ENCODE peak calls at places on chromosomes 2 and 18, in five cellular contexts. E is fibroblast of lung, U is HepG2, V is HCT116, B is astrocyte. W is an unnamed sample. For H3K9me3, the result is how much of the 10 kb centered on the place peaks cover.

GRCh38 chr2:85409719-85410583 is at the start of gene CAPG:
- DNase-seq in E (peak), U (no peak), V (no peak), B (no peak), W (no peak)

GRCh38 chr18:44696892-44697291 is 16.2 kb downstream of the SETBP1 start:
- DNase-seq in E (peak), U (no peak), V (no peak), B (peak), W (no peak)

GRCh38 chr2:233075966-233076339 is 15.8 kb downstream of the INPP5D start:
- DNase-seq in E (no peak), U (no peak), V (no peak), B (no peak), W (no peak)

GRCh38 chr2:71571945-71572344 is 118.6 kb downstream of the DYSF start:
- DNase-seq in E (no peak), U (no peak), V (no peak), B (no peak), W (no peak)

GRCh38 chr2:216694201-216694825 is 1.0 kb downstream of the IGFBP5 start:
- DNase-seq in E (peak), U (no peak), V (no peak), B (peak), W (peak)

GRCh38 chr2:45681675-45682074 is 30.2 kb downstream of the PRKCE start:
- DNase-seq in E (peak), U (peak), V (peak), B (peak), W (peak)

GRCh38 chr2:212712991-212713390 is 174.4 kb upstream of the ERBB4 start:
- DNase-seq in E (peak), U (no peak), V (no peak), B (peak), W (no peak)

GRCh38 chr18:21100141-21100540 is 11.5 kb downstream of the ROCK1 start:
- DNase-seq in E (peak), U (no peak), V (no peak), B (peak), W (no peak)

GRCh38 chr2:238231251-238231793 is 8.5 kb downstream of the HES6 start:
- DNase-seq in E (peak), U (no peak), V (no peak), B (peak), W (no peak)

GRCh38 chr2:197198890-197199289 is 111.7 kb downstream of the ANKRD44 start:
- DNase-seq in E (no peak), U (no peak), V (no peak), B (no peak), W (no peak)

GRCh38 chr2:128357561-128358370 is 39.1 kb upstream of the HS6ST1 start:
- DNase-seq in E (no peak), U (no peak), V (no peak), B (no peak), W (no peak)

GRCh38 chr2:47520302-47520630 is 117.3 kb downstream of the MSH2 start:
- DNase-seq in E (no peak), U (no peak), V (no peak), B (no peak), W (no peak)

GRCh38 chr2:126902859-126903258 is 4.2 kb downstream of the TEX51 start:
- DNase-seq in E (no peak), U (no peak), V (no peak), B (no peak), W (no peak)

GRCh38 chr2:198327526-198327925 is 523.1 kb downstream of the PLCL1 start:
- DNase-seq in E (no peak), U (no peak), V (no peak), B (no peak), W (no peak)

GRCh38 chr2:38263293-38263692 is 113.8 kb downstream of the ATL2 start:
- DNase-seq in E (no peak), U (no peak), V (no peak), B (no peak), W (no peak)

GRCh38 chr2:18545384-18545783 is 15.1 kb downstream of the RDH14 start:
- DNase-seq in E (peak), U (no peak), V (no peak), B (peak), W (no peak)

GRCh38 chr2:174786066-174786725 is 21.9 kb upstream of the CHRNA1 start:
- DNase-seq in E (peak), U (no peak), V (no peak), B (peak), W (no peak)

GRCh38 chr2:202555354-202555753 is 79.4 kb upstream of the FAM117B start:
- DNase-seq in E (no peak), U (no peak), V (no peak), B (no peak), W (no peak)

GRCh38 chr2:70851704-70852103 is 16.1 kb upstream of the CD207 start:
- DNase-seq in E (no peak), U (no peak), V (no peak), B (no peak), W (no peak)

GRCh38 chr2:160614391-160614790 is 120.8 kb upstream of the RBMS1 start:
- DNase-seq in E (no peak), U (no peak), V (no peak), B (no peak), W (no peak)

GRCh38 chr2:163610817-163611556 is 124.8 kb downstream of the FIGN start:
- DNase-seq in E (no peak), U (peak), V (peak), B (no peak), W (peak)

GRCh38 chr18:31204833-31205232 is 42.2 kb upstream of the DSC1 start:
- DNase-seq in E (no peak), U (no peak), V (no peak), B (no peak), W (no peak)

GRCh38 chr2:176621350-176621749 is 352.1 kb downstream of the MTX2 start:
- DNase-seq in E (no peak), U (peak), V (peak), B (no peak), W (no peak)

GRCh38 chr2:6741229-6741628 is 124.5 kb downstream of the CMPK2 start:
- DNase-seq in E (no peak), U (no peak), V (no peak), B (no peak), W (peak)

GRCh38 chr2:147681093-147681492 is 163.7 kb upstream of the ACVR2A start:
- DNase-seq in E (no peak), U (no peak), V (no peak), B (no peak), W (no peak)

GRCh38 chr2:89848114-89848513 is 1156.6 kb downstream of the RPIA start:
- DNase-seq in E (no peak), U (no peak), V (no peak), B (no peak), W (no peak)
- H3K9me3 ChIP-seq in E (under half), U (under half), V (under half), B (under half), W (under half)

DNA sequence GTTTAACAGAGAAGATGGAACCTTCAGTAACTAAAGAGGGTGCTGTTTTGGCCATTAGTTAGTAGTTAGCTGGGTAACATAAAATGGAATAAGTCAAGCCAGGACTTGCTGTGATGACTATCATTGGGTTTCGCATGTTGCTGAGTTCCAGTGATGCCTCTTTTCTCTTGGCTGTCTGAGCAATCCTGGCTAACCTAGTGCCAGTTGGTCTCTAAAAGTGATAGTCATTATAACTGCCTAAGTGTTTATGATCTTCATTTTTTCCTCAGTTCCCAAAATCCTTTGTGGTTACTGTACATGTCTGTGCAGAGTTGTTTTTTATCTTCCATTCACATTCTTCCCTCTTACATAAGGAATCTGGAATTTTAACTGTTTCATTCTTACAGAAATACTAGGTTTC is 33.4 kb downstream of the WDR43 start:
- DNase-seq in E (peak), U (no peak), V (no peak), B (peak), W (no peak)
- H3K27ac ChIP-seq in E (no peak), U (no peak), V (no peak), B (no peak), W (no peak)

GRCh38 chr2:120223034-120223912 is at the start of gene TMEM185B:
- DNase-seq in E (peak), U (peak), V (peak), B (peak), W (peak)
- TF ChIP-seq EZH2 in E (no peak), U (no peak), V (no peak), B (no peak), W (no peak)

GRCh38 chr18:52370841-52371240 is 30.8 kb downstream of the DCC start:
- DNase-seq in E (no peak), U (no peak), V (no peak), B (no peak), W (no peak)

GRCh38 chr18:52376104-52376503 is 36.1 kb downstream of the DCC start:
- DNase-seq in E (no peak), U (no peak), V (no peak), B (no peak), W (peak)
- H3K9me3 ChIP-seq in E (under half), U (under half), V (under half), B (under half), W (under half)

GRCh38 chr2:151989378-151989777 is 109.5 kb downstream of the CACNB4 start:
- DNase-seq in E (no peak), U (peak), V (no peak), B (no peak), W (no peak)

GRCh38 chr2:151987484-151987883 is 111.4 kb downstream of the CACNB4 start:
- DNase-seq in E (no peak), U (no peak), V (no peak), B (no peak), W (no peak)

GRCh38 chr2:151979694-151980093 is 119.2 kb downstream of the CACNB4 start:
- DNase-seq in E (no peak), U (no peak), V (no peak), B (no peak), W (no peak)

GRCh38 chr2:151981886-151982285 is 117.0 kb downstream of the CACNB4 start:
- DNase-seq in E (no peak), U (no peak), V (no peak), B (no peak), W (no peak)

GRCh38 chr2:151984424-151984823 is 114.4 kb downstream of the CACNB4 start:
- DNase-seq in E (no peak), U (no peak), V (no peak), B (no peak), W (no peak)
- H3K27ac ChIP-seq in E (no peak), U (no peak), V (no peak), B (no peak), W (no peak)

GRCh38 chr18:62339106-62339988 is 14.2 kb downstream of the TNFRSF11A start:
- DNase-seq in E (peak), U (no peak), V (peak), B (peak), W (no peak)
- TF ChIP-seq EZH2 in E (no peak), U (no peak), V (no peak), B (no peak), W (no peak)

DNA sequence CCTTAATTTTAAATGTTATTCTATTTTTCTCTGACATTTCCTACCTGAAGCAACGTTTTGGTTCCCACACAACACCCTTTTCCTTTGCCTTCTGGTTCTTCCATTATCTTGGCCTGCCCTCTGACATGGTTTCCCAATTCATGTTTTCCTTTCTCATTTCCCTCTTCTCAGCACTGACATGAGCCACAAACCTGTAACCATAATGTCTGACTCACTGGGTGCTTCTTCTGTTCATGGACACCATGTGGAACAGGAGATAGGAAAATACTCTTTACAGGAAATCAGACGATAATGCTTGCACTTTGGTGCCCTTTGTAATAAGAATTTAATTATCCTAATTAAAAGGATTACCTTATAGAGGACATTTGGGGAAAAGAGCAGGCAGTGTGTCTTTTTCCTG is 142.0 kb downstream of the ZEB2 start:
- DNase-seq in E (no peak), U (no peak), V (no peak), B (peak), W (no peak)
- H3K9me3 ChIP-seq in E (under half), U (under half), V (under half), B (under half), W (under half)

DNA sequence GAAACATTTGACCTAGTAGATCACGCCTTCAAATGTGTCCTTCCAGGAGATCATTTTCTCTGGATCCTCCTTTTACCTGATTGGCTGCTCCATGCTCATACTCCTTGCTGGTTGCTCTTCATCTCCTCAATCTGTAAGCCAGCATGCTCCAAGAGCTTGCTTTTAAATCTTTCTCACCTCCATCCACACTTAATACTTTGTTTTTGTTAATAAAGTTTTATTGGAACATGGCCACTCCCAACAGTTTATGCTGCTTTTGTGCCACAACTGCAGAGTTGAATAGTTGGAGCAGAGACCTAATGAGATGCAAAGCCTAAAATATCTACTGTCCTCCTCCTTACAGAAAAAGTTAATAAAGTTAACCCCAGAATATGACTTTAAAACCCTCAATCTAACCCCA is 60.0 kb downstream of the KLHL14 start:
- DNase-seq in E (no peak), U (no peak), V (no peak), B (no peak), W (no peak)
- H3K27ac ChIP-seq in E (no peak), U (no peak), V (no peak), B (no peak), W (no peak)

W was measured in A673.